ENCODE peak calls at places on chromosomes 3 and 15, in four cellular contexts. G is psoas muscle, Z is osteoblast, P is uterus. J is an unnamed sample. For H3K36me3, the result is how much of the 10 kb centered on the place peaks cover.

GRCh38 chr3:66401157-66401550 is 99.7 kb downstream of the LRIG1 start:
- DNase-seq in G (no peak), P (peak), Z (no peak), J (no peak)

GRCh38 chr3:30289324-30289723 is 317.1 kb upstream of the TGFBR2 start:
- DNase-seq in G (no peak), Z (no peak), P (no peak), J (no peak)

GRCh38 chr3:129016366-129016724 is 15.2 kb downstream of the EFCC1 start:
- DNase-seq in P (no peak), G (no peak), Z (no peak), J (no peak)

GRCh38 chr3:57999423-58000115 is 8.7 kb upstream of the FLNB start:
- DNase-seq in Z (peak), G (no peak), P (no peak), J (no peak)

GRCh38 chr3:151283907-151284461 is 5.6 kb upstream of the P2RY14 start:
- DNase-seq in G (no peak), P (peak), Z (no peak), J (no peak)

GRCh38 chr3:193194417-193194816 is 46.6 kb upstream of the PLAAT1 start:
- DNase-seq in P (no peak), Z (no peak), G (no peak), J (no peak)

GRCh38 chr3:188776447-188776846 is 395.3 kb upstream of the TPRG1 start:
- DNase-seq in Z (no peak), G (no peak), P (no peak), J (no peak)

GRCh38 chr15:85551221-85551832 is 170.9 kb downstream of the AKAP13 start:
- DNase-seq in G (no peak), P (no peak), Z (no peak), J (no peak)

GRCh38 chr3:45756055-45756454 is 40.3 kb downstream of the SLC6A20 start:
- DNase-seq in P (no peak), Z (no peak), G (no peak), J (no peak)
- TF ChIP-seq CTCF in P (no peak), Z (no peak), G (no peak), J (no peak)

GRCh38 chr3:49902511-49903345 is 945 bp downstream of the MST1R start:
- DNase-seq in P (no peak), Z (peak), G (no peak), J (no peak)
- H3K4me3 ChIP-seq in P (no peak), Z (no peak), G (peak), J (no peak)

DNA sequence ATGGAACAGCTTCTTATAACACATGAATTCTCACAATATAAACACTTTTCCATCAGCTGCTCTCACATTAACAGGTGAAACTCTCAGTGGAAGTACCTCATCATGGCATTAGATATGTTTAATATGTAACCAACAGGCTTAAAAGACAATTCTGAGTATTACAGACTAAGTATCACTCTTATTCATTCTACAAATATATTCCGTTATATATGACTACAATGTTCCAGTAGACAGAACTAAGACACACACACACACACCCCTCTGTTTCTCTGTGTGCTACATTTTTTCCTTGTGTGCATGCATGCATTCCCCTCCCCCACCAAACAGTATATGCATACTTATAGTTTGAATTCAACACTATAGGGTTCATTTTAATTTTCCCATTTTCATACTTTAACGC is 32.4 kb downstream of the MRPL3 start:
- DNase-seq in P (no peak), Z (no peak), G (no peak), J (no peak)
- H3K36me3 ChIP-seq in P (under half), Z (half or more), G (under half), J (under half)

GRCh38 chr15:44738340-44738984 is 2.1 kb downstream of the TRIM69 start:
- DNase-seq in Z (no peak), G (no peak), P (no peak), J (no peak)
- TF ChIP-seq CTCF in Z (peak), G (peak), P (peak), J (peak)

DNA sequence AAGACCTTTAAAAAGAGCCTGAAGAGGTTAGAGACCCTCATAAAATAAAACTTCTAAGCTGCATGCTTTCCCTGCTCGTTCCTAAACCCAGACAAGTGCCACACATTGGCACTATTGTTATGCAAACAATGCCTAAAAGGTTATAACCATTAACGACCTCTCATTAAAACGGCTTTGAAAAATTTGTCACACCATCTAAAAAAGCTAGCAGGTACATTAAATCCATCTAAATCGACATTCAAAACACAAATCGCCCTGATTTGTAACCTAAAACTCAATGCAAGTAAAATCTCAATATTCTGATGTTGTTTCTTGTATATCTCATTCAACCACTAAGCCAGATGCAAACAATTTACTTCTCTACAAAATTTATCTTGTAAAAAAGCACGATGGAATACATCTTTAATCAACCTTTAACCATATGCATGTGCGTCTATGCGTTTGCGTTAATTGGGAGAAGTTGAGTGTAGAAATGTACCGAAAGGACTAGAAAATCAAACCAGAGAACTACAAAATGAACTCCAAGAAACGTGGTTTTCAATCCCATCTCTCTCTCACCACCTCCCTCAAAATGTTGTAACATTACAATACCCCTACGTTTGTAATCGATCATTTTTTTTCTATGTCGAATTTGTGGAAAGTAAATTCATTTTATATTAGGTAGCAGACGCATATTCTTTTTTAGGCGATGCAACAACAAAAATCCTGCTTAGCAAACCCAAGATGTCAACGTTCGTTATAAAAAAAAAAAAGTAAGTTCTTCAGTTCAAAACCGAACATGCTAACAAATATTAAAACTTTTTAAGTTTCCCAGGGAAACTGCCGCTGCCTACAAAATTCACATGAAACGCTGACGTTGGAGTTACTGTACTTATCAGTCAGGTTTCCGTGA is 1.1 kb downstream of the ALDH1A2 start:
- DNase-seq in P (no peak), G (no peak), Z (no peak), J (no peak)
- H3K4me3 ChIP-seq in P (peak), G (peak), Z (no peak), J (no peak)

GRCh38 chr3:63905731-63906620 is 6.2 kb downstream of the SCAANT1 start:
- DNase-seq in G (no peak), Z (peak), P (no peak), J (no peak)

GRCh38 chr3:63896332-63897034 is 15.7 kb downstream of the SCAANT1 start:
- DNase-seq in Z (no peak), P (no peak), G (no peak), J (peak)

GRCh38 chr3:63900459-63900858 is 11.7 kb downstream of the SCAANT1 start:
- DNase-seq in P (no peak), Z (peak), G (no peak), J (no peak)

GRCh38 chr3:63895422-63896189 is 16.6 kb downstream of the SCAANT1 start:
- DNase-seq in G (no peak), Z (no peak), P (no peak), J (no peak)

DNA sequence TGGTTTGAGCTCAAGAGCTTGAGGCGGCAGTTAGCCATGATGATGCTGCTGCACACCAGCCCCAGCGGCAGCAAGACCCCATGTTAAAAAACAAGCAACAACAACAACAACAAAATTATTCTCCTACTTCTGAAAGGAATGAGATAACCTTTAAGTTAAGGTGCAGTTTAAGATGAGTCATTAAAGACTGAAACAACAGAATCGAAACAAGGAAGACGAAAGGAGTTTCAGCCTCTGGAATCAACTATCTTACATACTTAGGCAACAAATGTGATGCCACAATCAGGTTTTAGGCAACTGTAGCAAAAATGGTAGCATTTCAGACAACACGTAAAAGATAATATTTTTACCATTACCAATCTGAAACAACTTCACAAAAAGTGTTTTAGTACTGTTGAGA is 12.2 kb downstream of the SCAANT1 start:
- DNase-seq in Z (no peak), P (no peak), G (no peak), J (no peak)
- H3K36me3 ChIP-seq in Z (under half), P (under half), G (under half), J (under half)

DNA sequence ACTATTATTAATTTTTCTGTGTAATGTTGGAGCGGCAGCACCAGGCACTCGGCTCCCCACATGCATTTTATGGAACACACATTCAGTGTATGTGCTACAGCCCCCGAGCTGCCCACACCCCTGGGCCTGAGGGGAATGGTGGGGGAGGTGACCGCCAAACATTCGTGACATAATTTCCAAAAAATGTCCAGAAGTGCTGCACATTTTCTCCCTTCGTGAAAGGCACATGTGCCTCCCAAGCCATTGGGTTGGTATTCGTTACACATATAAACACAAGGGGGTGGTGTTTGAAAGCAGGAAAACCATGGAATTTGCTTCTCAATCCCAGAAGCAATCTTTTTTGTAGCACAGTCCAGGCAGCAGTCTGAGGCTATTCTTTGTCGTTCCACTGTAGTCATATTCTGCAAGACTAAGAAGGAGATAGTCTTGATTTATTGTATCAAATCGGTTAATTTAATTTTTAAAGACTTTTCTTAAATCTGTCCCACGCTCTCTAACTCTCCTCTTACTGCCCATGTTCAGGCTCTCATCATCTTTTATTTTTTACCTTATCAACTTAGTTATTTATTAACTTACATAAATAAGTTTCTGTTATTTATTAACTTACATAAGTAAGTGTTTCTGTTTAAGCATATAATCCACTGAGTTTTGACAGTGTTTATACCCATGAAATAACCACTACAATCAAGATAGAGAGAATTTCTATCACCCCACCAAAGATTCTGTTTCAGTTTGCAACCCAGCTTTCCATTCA is 39.2 kb upstream of the POLR2M start:
- DNase-seq in P (peak), G (no peak), Z (peak), J (no peak)
- TF ChIP-seq CTCF in P (peak), G (peak), Z (peak), J (no peak)

DNA sequence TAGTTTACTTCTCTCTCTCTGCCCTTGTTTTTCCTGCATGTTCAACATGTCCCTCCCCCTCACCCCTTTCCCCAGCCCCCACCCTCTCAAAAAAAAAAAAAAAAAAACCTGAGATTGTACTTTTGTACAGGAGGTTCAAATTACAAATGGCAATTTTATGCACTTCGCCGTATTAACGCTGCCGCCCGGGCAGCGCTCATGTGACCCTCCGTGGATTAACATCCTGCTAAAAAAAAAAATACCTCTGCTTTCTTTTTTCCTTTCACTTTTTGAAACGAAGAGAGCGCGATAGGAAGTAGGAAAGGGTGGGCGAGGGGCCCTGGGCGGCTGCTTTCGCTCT is 2.3 kb downstream of the NR2F2 start:
- DNase-seq in Z (peak), P (no peak), G (no peak), J (no peak)
- H3K4me3 ChIP-seq in Z (peak), P (peak), G (peak), J (peak)

J was measured in GM06990.